ENCODE peak calls at places on chromosomes 3 and 15, in nine cellular contexts. One of them, this sample, is unnamed.

GRCh38 chr3:59759298-59760169 is 709.7 kb upstream of the CFAP20DC start:
- DNase-seq in brain microvascular endothelial cell: no peak
- DNase-seq in breast epithelium: peak
- DNase-seq in thoracic aorta: no peak
- DNase-seq in aorta: no peak
- DNase-seq in RWPE2: no peak
- DNase-seq in A549: no peak
- DNase-seq in sigmoid colon: no peak
- DNase-seq in fibroblast of lung: no peak
- DNase-seq in this sample: peak

GRCh38 chr3:138338816-138339215 is 9.2 kb upstream of the NME9 start:
- DNase-seq in sigmoid colon: no peak
- DNase-seq in fibroblast of lung: no peak
- DNase-seq in A549: no peak
- DNase-seq in breast epithelium: no peak
- DNase-seq in thoracic aorta: no peak
- DNase-seq in RWPE2: no peak
- DNase-seq in brain microvascular endothelial cell: no peak
- DNase-seq in aorta: no peak
- DNase-seq in this sample: no peak

GRCh38 chr15:77702211-77702957 is 69.7 kb upstream of the LINGO1 start:
- DNase-seq in fibroblast of lung: peak
- DNase-seq in aorta: no peak
- DNase-seq in brain microvascular endothelial cell: peak
- DNase-seq in A549: peak
- DNase-seq in thoracic aorta: no peak
- DNase-seq in RWPE2: no peak
- DNase-seq in breast epithelium: no peak
- DNase-seq in sigmoid colon: no peak
- DNase-seq in this sample: peak

GRCh38 chr3:192212335-192212734 is 515.0 kb downstream of the FGF12 start:
- DNase-seq in fibroblast of lung: no peak
- DNase-seq in thoracic aorta: no peak
- DNase-seq in breast epithelium: no peak
- DNase-seq in sigmoid colon: no peak
- DNase-seq in A549: no peak
- DNase-seq in brain microvascular endothelial cell: no peak
- DNase-seq in RWPE2: no peak
- DNase-seq in aorta: no peak
- DNase-seq in this sample: no peak

GRCh38 chr15:25239471-25240345 is 199.1 kb downstream of the UBE3A start:
- DNase-seq in breast epithelium: no peak
- DNase-seq in A549: no peak
- DNase-seq in RWPE2: no peak
- DNase-seq in sigmoid colon: peak
- DNase-seq in fibroblast of lung: no peak
- DNase-seq in thoracic aorta: no peak
- DNase-seq in aorta: peak
- DNase-seq in brain microvascular endothelial cell: no peak
- DNase-seq in this sample: no peak

GRCh38 chr15:51758645-51759044 is 7.2 kb downstream of the TMOD2 start:
- DNase-seq in breast epithelium: no peak
- DNase-seq in sigmoid colon: peak
- DNase-seq in brain microvascular endothelial cell: peak
- DNase-seq in fibroblast of lung: peak
- DNase-seq in A549: no peak
- DNase-seq in RWPE2: no peak
- DNase-seq in thoracic aorta: no peak
- DNase-seq in aorta: no peak
- DNase-seq in this sample: peak

GRCh38 chr15:70584838-70585706 is 178.3 kb downstream of the UACA start:
- DNase-seq in A549: peak
- DNase-seq in RWPE2: no peak
- DNase-seq in aorta: peak
- DNase-seq in breast epithelium: no peak
- DNase-seq in fibroblast of lung: peak
- DNase-seq in thoracic aorta: no peak
- DNase-seq in sigmoid colon: no peak
- DNase-seq in brain microvascular endothelial cell: no peak
- DNase-seq in this sample: peak

GRCh38 chr3:107133891-107134290 is 243.3 kb upstream of the CCDC54 start:
- DNase-seq in breast epithelium: no peak
- DNase-seq in thoracic aorta: no peak
- DNase-seq in fibroblast of lung: no peak
- DNase-seq in brain microvascular endothelial cell: peak
- DNase-seq in aorta: no peak
- DNase-seq in A549: no peak
- DNase-seq in RWPE2: no peak
- DNase-seq in sigmoid colon: no peak
- DNase-seq in this sample: no peak

GRCh38 chr3:50655009-50655830 is 19.5 kb upstream of the DOCK3 start:
- DNase-seq in breast epithelium: no peak
- DNase-seq in thoracic aorta: no peak
- DNase-seq in A549: no peak
- DNase-seq in sigmoid colon: no peak
- DNase-seq in aorta: peak
- DNase-seq in brain microvascular endothelial cell: no peak
- DNase-seq in fibroblast of lung: no peak
- DNase-seq in RWPE2: peak
- DNase-seq in this sample: no peak

GRCh38 chr3:36957862-36958686 is 13.2 kb upstream of the TRANK1 start:
- DNase-seq in A549: peak
- DNase-seq in breast epithelium: no peak
- DNase-seq in thoracic aorta: no peak
- DNase-seq in brain microvascular endothelial cell: peak
- DNase-seq in fibroblast of lung: peak
- DNase-seq in sigmoid colon: no peak
- DNase-seq in aorta: no peak
- DNase-seq in RWPE2: no peak
- DNase-seq in this sample: peak

GRCh38 chr3:66598168-66598567 is 97.3 kb upstream of the LRIG1 start:
- DNase-seq in RWPE2: no peak
- DNase-seq in A549: no peak
- DNase-seq in brain microvascular endothelial cell: no peak
- DNase-seq in fibroblast of lung: peak
- DNase-seq in sigmoid colon: no peak
- DNase-seq in breast epithelium: no peak
- DNase-seq in thoracic aorta: peak
- DNase-seq in aorta: no peak
- DNase-seq in this sample: no peak

GRCh38 chr3:45105855-45106655 is 40.1 kb downstream of the CDCP1 start:
- DNase-seq in sigmoid colon: no peak
- DNase-seq in breast epithelium: no peak
- DNase-seq in fibroblast of lung: peak
- DNase-seq in aorta: no peak
- DNase-seq in A549: no peak
- DNase-seq in RWPE2: no peak
- DNase-seq in brain microvascular endothelial cell: peak
- DNase-seq in thoracic aorta: no peak
- DNase-seq in this sample: no peak

GRCh38 chr3:100782906-100783305 is 73.6 kb downstream of the TFG start:
- DNase-seq in breast epithelium: no peak
- DNase-seq in brain microvascular endothelial cell: no peak
- DNase-seq in fibroblast of lung: peak
- DNase-seq in A549: no peak
- DNase-seq in thoracic aorta: no peak
- DNase-seq in aorta: no peak
- DNase-seq in RWPE2: no peak
- DNase-seq in sigmoid colon: no peak
- DNase-seq in this sample: no peak

GRCh38 chr3:118781879-118782278 is 252.8 kb downstream of the IGSF11 start:
- DNase-seq in breast epithelium: no peak
- DNase-seq in sigmoid colon: no peak
- DNase-seq in fibroblast of lung: no peak
- DNase-seq in brain microvascular endothelial cell: no peak
- DNase-seq in A549: no peak
- DNase-seq in aorta: no peak
- DNase-seq in thoracic aorta: no peak
- DNase-seq in RWPE2: no peak
- DNase-seq in this sample: no peak

GRCh38 chr15:85837011-85837433 is 42.3 kb upstream of the KLHL25 start:
- DNase-seq in thoracic aorta: no peak
- DNase-seq in fibroblast of lung: no peak
- DNase-seq in RWPE2: no peak
- DNase-seq in brain microvascular endothelial cell: no peak
- DNase-seq in aorta: no peak
- DNase-seq in sigmoid colon: no peak
- DNase-seq in A549: peak
- DNase-seq in breast epithelium: no peak
- DNase-seq in this sample: peak

GRCh38 chr3:152203677-152204076 is 65.1 kb upstream of the MBNL1 start:
- DNase-seq in fibroblast of lung: peak
- DNase-seq in RWPE2: no peak
- DNase-seq in aorta: no peak
- DNase-seq in sigmoid colon: no peak
- DNase-seq in breast epithelium: no peak
- DNase-seq in thoracic aorta: no peak
- DNase-seq in brain microvascular endothelial cell: no peak
- DNase-seq in A549: no peak
- DNase-seq in this sample: no peak

GRCh38 chr3:152205097-152205593 is 63.6 kb upstream of the MBNL1 start:
- DNase-seq in sigmoid colon: no peak
- DNase-seq in brain microvascular endothelial cell: no peak
- DNase-seq in breast epithelium: no peak
- DNase-seq in A549: no peak
- DNase-seq in thoracic aorta: no peak
- DNase-seq in fibroblast of lung: no peak
- DNase-seq in aorta: no peak
- DNase-seq in RWPE2: no peak
- DNase-seq in this sample: no peak

GRCh38 chr3:152202976-152203626 is 65.6 kb upstream of the MBNL1 start:
- DNase-seq in breast epithelium: no peak
- DNase-seq in brain microvascular endothelial cell: no peak
- DNase-seq in fibroblast of lung: peak
- DNase-seq in A549: peak
- DNase-seq in sigmoid colon: no peak
- DNase-seq in aorta: no peak
- DNase-seq in thoracic aorta: no peak
- DNase-seq in RWPE2: no peak
- DNase-seq in this sample: no peak

GRCh38 chr3:152206243-152206642 is 62.5 kb upstream of the MBNL1 start:
- DNase-seq in brain microvascular endothelial cell: no peak
- DNase-seq in aorta: no peak
- DNase-seq in fibroblast of lung: no peak
- DNase-seq in breast epithelium: no peak
- DNase-seq in RWPE2: no peak
- DNase-seq in A549: no peak
- DNase-seq in thoracic aorta: no peak
- DNase-seq in sigmoid colon: no peak
- DNase-seq in this sample: no peak

GRCh38 chr3:152204218-152204617 is 64.5 kb upstream of the MBNL1 start:
- DNase-seq in aorta: no peak
- DNase-seq in RWPE2: no peak
- DNase-seq in thoracic aorta: no peak
- DNase-seq in brain microvascular endothelial cell: no peak
- DNase-seq in breast epithelium: no peak
- DNase-seq in A549: no peak
- DNase-seq in sigmoid colon: no peak
- DNase-seq in fibroblast of lung: no peak
- DNase-seq in this sample: no peak
- H3K27ac ChIP-seq in aorta: no peak
- H3K27ac ChIP-seq in RWPE2: no peak
- H3K27ac ChIP-seq in thoracic aorta: peak
- H3K27ac ChIP-seq in brain microvascular endothelial cell: no peak
- H3K27ac ChIP-seq in breast epithelium: peak
- H3K27ac ChIP-seq in A549: peak
- H3K27ac ChIP-seq in sigmoid colon: peak
- H3K27ac ChIP-seq in fibroblast of lung: no peak
- H3K27ac ChIP-seq in this sample: no peak

DNA sequence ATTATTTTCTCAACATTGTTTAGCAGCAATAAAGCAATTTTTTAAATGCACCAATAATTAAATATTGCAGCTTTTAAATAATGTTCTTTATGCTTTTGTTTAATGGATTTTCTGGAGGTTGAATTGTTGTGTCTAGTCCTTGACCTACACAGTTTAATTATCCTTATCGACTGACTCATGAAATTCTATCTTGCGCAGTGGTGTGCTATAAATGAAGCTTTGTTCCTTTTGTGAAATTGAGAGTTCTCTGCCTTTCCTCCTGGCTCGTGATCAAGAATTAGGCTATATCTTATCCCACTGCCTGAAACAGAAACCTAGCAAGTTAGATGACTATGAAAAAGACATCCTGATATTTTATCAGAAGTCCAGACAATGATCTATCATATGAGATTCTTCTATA is 37.0 kb upstream of the PIK3R4 start:
- DNase-seq in sigmoid colon: no peak
- DNase-seq in aorta: no peak
- DNase-seq in brain microvascular endothelial cell: no peak
- DNase-seq in A549: no peak
- DNase-seq in RWPE2: no peak
- DNase-seq in breast epithelium: no peak
- DNase-seq in thoracic aorta: no peak
- DNase-seq in fibroblast of lung: no peak
- DNase-seq in this sample: no peak
- H3K27ac ChIP-seq in sigmoid colon: no peak
- H3K27ac ChIP-seq in aorta: no peak
- H3K27ac ChIP-seq in brain microvascular endothelial cell: no peak
- H3K27ac ChIP-seq in A549: no peak
- H3K27ac ChIP-seq in RWPE2: no peak
- H3K27ac ChIP-seq in breast epithelium: no peak
- H3K27ac ChIP-seq in thoracic aorta: no peak
- H3K27ac ChIP-seq in fibroblast of lung: no peak
- H3K27ac ChIP-seq in this sample: no peak

GRCh38 chr15:90188914-90189748 is 12.0 kb upstream of the SEMA4B start:
- DNase-seq in thoracic aorta: no peak
- DNase-seq in breast epithelium: no peak
- DNase-seq in RWPE2: no peak
- DNase-seq in brain microvascular endothelial cell: no peak
- DNase-seq in A549: no peak
- DNase-seq in sigmoid colon: no peak
- DNase-seq in aorta: no peak
- DNase-seq in fibroblast of lung: no peak
- DNase-seq in this sample: peak
- H3K27ac ChIP-seq in thoracic aorta: no peak
- H3K27ac ChIP-seq in breast epithelium: peak
- H3K27ac ChIP-seq in RWPE2: peak
- H3K27ac ChIP-seq in brain microvascular endothelial cell: no peak
- H3K27ac ChIP-seq in A549: no peak
- H3K27ac ChIP-seq in sigmoid colon: peak
- H3K27ac ChIP-seq in aorta: no peak
- H3K27ac ChIP-seq in fibroblast of lung: no peak
- H3K27ac ChIP-seq in this sample: no peak

DNA sequence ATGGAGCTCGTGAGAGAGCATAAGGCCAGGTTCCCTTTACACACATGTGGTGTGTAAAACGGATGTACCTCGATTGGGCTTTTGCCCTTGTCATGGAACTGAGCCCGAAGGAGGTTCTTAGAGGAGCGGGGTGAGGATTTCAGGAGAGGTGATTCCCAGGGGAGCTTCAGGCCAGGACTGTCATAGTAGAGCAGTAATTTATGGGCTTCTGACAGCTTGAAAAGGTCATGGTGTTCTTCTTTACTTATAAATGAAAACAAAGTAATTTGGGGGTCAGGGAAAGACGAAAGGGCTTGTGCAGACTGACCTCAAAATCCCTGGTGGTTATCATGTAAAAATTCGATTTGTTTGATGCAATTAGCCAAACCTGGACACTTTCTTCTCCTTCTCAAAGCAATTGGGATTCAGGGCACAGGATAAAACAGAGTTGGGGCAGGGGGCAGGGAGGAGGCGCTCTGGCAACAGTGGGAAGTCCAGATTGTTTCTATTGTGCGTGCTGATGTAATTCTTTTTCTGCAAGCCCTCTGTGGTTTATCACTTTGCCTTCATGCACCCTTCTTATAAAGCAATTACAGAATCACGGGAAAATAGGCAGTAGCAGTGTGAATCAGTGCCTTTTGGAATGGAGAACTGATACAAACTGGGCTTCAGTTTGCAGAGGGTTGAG is 51.1 kb downstream of the CACNA1D start:
- DNase-seq in RWPE2: no peak
- DNase-seq in fibroblast of lung: no peak
- DNase-seq in brain microvascular endothelial cell: no peak
- DNase-seq in breast epithelium: no peak
- DNase-seq in aorta: no peak
- DNase-seq in thoracic aorta: no peak
- DNase-seq in sigmoid colon: no peak
- DNase-seq in A549: no peak
- DNase-seq in this sample: no peak
- H3K27ac ChIP-seq in RWPE2: no peak
- H3K27ac ChIP-seq in fibroblast of lung: no peak
- H3K27ac ChIP-seq in brain microvascular endothelial cell: no peak
- H3K27ac ChIP-seq in breast epithelium: peak
- H3K27ac ChIP-seq in aorta: no peak
- H3K27ac ChIP-seq in thoracic aorta: no peak
- H3K27ac ChIP-seq in sigmoid colon: no peak
- H3K27ac ChIP-seq in A549: no peak
- H3K27ac ChIP-seq in this sample: no peak

This sample was measured in hepatocyte.